ENCODE peak calls at places on chromosome 22, in nine cellular contexts. One of them, this sample, is unnamed.

GRCh38 chr22:19085233-19086043 is 36.8 kb downstream of the DGCR2 start:
- DNase-seq in transverse colon: no peak
- DNase-seq in psoas muscle: no peak
- DNase-seq in Peyer's patch: peak
- DNase-seq in lung: no peak
- DNase-seq in pancreas: no peak
- DNase-seq in neural progenitor cell: no peak
- DNase-seq in adrenal gland: no peak
- DNase-seq in heart right ventricle: no peak
- DNase-seq in this sample: no peak

GRCh38 chr22:22133910-22134309 is 110.7 kb upstream of the VPREB1 start:
- DNase-seq in Peyer's patch: no peak
- DNase-seq in neural progenitor cell: no peak
- DNase-seq in psoas muscle: no peak
- DNase-seq in pancreas: no peak
- DNase-seq in lung: no peak
- DNase-seq in heart right ventricle: no peak
- DNase-seq in adrenal gland: no peak
- DNase-seq in transverse colon: no peak
- DNase-seq in this sample: no peak

GRCh38 chr22:49626361-49627216 is 201.1 kb downstream of the BRD1 start:
- DNase-seq in lung: no peak
- DNase-seq in neural progenitor cell: no peak
- DNase-seq in pancreas: peak
- DNase-seq in heart right ventricle: no peak
- DNase-seq in psoas muscle: no peak
- DNase-seq in transverse colon: no peak
- DNase-seq in adrenal gland: no peak
- DNase-seq in Peyer's patch: no peak
- DNase-seq in this sample: no peak

GRCh38 chr22:32668254-32669094 is 133.0 kb upstream of the TIMP3 start:
- DNase-seq in adrenal gland: no peak
- DNase-seq in pancreas: no peak
- DNase-seq in Peyer's patch: no peak
- DNase-seq in heart right ventricle: no peak
- DNase-seq in lung: no peak
- DNase-seq in transverse colon: no peak
- DNase-seq in psoas muscle: no peak
- DNase-seq in neural progenitor cell: no peak
- DNase-seq in this sample: no peak

GRCh38 chr22:27919943-27920755 is 1.1 kb upstream of the PITPNB start:
- DNase-seq in heart right ventricle: peak
- DNase-seq in Peyer's patch: no peak
- DNase-seq in transverse colon: no peak
- DNase-seq in adrenal gland: peak
- DNase-seq in neural progenitor cell: peak
- DNase-seq in lung: no peak
- DNase-seq in pancreas: no peak
- DNase-seq in psoas muscle: peak
- DNase-seq in this sample: peak

GRCh38 chr22:26708256-26709009 is 51.0 kb downstream of the MIAT start:
- DNase-seq in heart right ventricle: no peak
- DNase-seq in Peyer's patch: no peak
- DNase-seq in psoas muscle: no peak
- DNase-seq in lung: no peak
- DNase-seq in pancreas: no peak
- DNase-seq in neural progenitor cell: no peak
- DNase-seq in adrenal gland: no peak
- DNase-seq in transverse colon: no peak
- DNase-seq in this sample: no peak

GRCh38 chr22:27962268-27963191 is 43.5 kb upstream of the PITPNB start:
- DNase-seq in psoas muscle: peak
- DNase-seq in neural progenitor cell: peak
- DNase-seq in lung: no peak
- DNase-seq in transverse colon: no peak
- DNase-seq in heart right ventricle: no peak
- DNase-seq in Peyer's patch: no peak
- DNase-seq in pancreas: no peak
- DNase-seq in adrenal gland: no peak
- DNase-seq in this sample: no peak

GRCh38 chr22:45329536-45329936 is 19.8 kb downstream of the FAM118A start:
- DNase-seq in neural progenitor cell: no peak
- DNase-seq in psoas muscle: peak
- DNase-seq in pancreas: no peak
- DNase-seq in lung: no peak
- DNase-seq in Peyer's patch: no peak
- DNase-seq in transverse colon: no peak
- DNase-seq in adrenal gland: no peak
- DNase-seq in heart right ventricle: peak
- DNase-seq in this sample: no peak

GRCh38 chr22:50189184-50189848 is 3.6 kb downstream of the TRABD start:
- DNase-seq in lung: no peak
- DNase-seq in psoas muscle: peak
- DNase-seq in neural progenitor cell: no peak
- DNase-seq in adrenal gland: peak
- DNase-seq in heart right ventricle: no peak
- DNase-seq in Peyer's patch: peak
- DNase-seq in transverse colon: peak
- DNase-seq in pancreas: peak
- DNase-seq in this sample: no peak

GRCh38 chr22:28180804-28181203 is 261.7 kb upstream of the PITPNB start:
- DNase-seq in pancreas: no peak
- DNase-seq in heart right ventricle: no peak
- DNase-seq in psoas muscle: no peak
- DNase-seq in adrenal gland: no peak
- DNase-seq in Peyer's patch: no peak
- DNase-seq in neural progenitor cell: no peak
- DNase-seq in transverse colon: no peak
- DNase-seq in lung: no peak
- DNase-seq in this sample: no peak

GRCh38 chr22:50699001-50699753 is 26.6 kb downstream of the SHANK3 start:
- DNase-seq in lung: no peak
- DNase-seq in pancreas: no peak
- DNase-seq in adrenal gland: peak
- DNase-seq in neural progenitor cell: no peak
- DNase-seq in psoas muscle: no peak
- DNase-seq in transverse colon: no peak
- DNase-seq in Peyer's patch: no peak
- DNase-seq in heart right ventricle: no peak
- DNase-seq in this sample: no peak

GRCh38 chr22:32206774-32207758 is 2.2 kb upstream of the RFPL2 start:
- DNase-seq in lung: no peak
- DNase-seq in Peyer's patch: no peak
- DNase-seq in psoas muscle: no peak
- DNase-seq in adrenal gland: no peak
- DNase-seq in transverse colon: peak
- DNase-seq in heart right ventricle: no peak
- DNase-seq in neural progenitor cell: peak
- DNase-seq in pancreas: peak
- DNase-seq in this sample: no peak

GRCh38 chr22:48332438-48333322 is 1495.0 kb downstream of the BRD1 start:
- DNase-seq in transverse colon: peak
- DNase-seq in heart right ventricle: no peak
- DNase-seq in Peyer's patch: no peak
- DNase-seq in adrenal gland: no peak
- DNase-seq in neural progenitor cell: no peak
- DNase-seq in psoas muscle: no peak
- DNase-seq in lung: no peak
- DNase-seq in pancreas: no peak
- DNase-seq in this sample: no peak

GRCh38 chr22:35399678-35400334 is at the start of gene MCM5:
- DNase-seq in pancreas: peak
- DNase-seq in psoas muscle: peak
- DNase-seq in transverse colon: peak
- DNase-seq in neural progenitor cell: peak
- DNase-seq in adrenal gland: peak
- DNase-seq in Peyer's patch: peak
- DNase-seq in heart right ventricle: peak
- DNase-seq in lung: peak
- DNase-seq in this sample: peak

GRCh38 chr22:35398574-35398973 is 1.4 kb upstream of the MCM5 start:
- DNase-seq in adrenal gland: no peak
- DNase-seq in neural progenitor cell: no peak
- DNase-seq in lung: no peak
- DNase-seq in Peyer's patch: no peak
- DNase-seq in psoas muscle: no peak
- DNase-seq in heart right ventricle: no peak
- DNase-seq in transverse colon: no peak
- DNase-seq in pancreas: no peak
- DNase-seq in this sample: no peak

GRCh38 chr22:35399114-35399677 is 744 bp upstream of the MCM5 start:
- DNase-seq in lung: no peak
- DNase-seq in heart right ventricle: no peak
- DNase-seq in psoas muscle: no peak
- DNase-seq in adrenal gland: no peak
- DNase-seq in neural progenitor cell: no peak
- DNase-seq in pancreas: no peak
- DNase-seq in transverse colon: no peak
- DNase-seq in Peyer's patch: no peak
- DNase-seq in this sample: no peak

GRCh38 chr22:35394810-35395563 is 5.0 kb upstream of the MCM5 start:
- DNase-seq in lung: no peak
- DNase-seq in Peyer's patch: no peak
- DNase-seq in heart right ventricle: no peak
- DNase-seq in psoas muscle: no peak
- DNase-seq in adrenal gland: no peak
- DNase-seq in neural progenitor cell: no peak
- DNase-seq in pancreas: no peak
- DNase-seq in transverse colon: no peak
- DNase-seq in this sample: no peak

GRCh38 chr22:35397095-35397904 is 2.6 kb upstream of the MCM5 start:
- DNase-seq in transverse colon: no peak
- DNase-seq in pancreas: no peak
- DNase-seq in heart right ventricle: no peak
- DNase-seq in adrenal gland: no peak
- DNase-seq in psoas muscle: no peak
- DNase-seq in Peyer's patch: no peak
- DNase-seq in lung: no peak
- DNase-seq in neural progenitor cell: no peak
- DNase-seq in this sample: no peak
- H3K27ac ChIP-seq in transverse colon: peak
- H3K27ac ChIP-seq in pancreas: peak
- H3K27ac ChIP-seq in heart right ventricle: no peak
- H3K27ac ChIP-seq in adrenal gland: no peak
- H3K27ac ChIP-seq in psoas muscle: no peak
- H3K27ac ChIP-seq in Peyer's patch: peak
- H3K27ac ChIP-seq in lung: no peak
- H3K27ac ChIP-seq in neural progenitor cell: no peak
- H3K27ac ChIP-seq in this sample: peak

DNA sequence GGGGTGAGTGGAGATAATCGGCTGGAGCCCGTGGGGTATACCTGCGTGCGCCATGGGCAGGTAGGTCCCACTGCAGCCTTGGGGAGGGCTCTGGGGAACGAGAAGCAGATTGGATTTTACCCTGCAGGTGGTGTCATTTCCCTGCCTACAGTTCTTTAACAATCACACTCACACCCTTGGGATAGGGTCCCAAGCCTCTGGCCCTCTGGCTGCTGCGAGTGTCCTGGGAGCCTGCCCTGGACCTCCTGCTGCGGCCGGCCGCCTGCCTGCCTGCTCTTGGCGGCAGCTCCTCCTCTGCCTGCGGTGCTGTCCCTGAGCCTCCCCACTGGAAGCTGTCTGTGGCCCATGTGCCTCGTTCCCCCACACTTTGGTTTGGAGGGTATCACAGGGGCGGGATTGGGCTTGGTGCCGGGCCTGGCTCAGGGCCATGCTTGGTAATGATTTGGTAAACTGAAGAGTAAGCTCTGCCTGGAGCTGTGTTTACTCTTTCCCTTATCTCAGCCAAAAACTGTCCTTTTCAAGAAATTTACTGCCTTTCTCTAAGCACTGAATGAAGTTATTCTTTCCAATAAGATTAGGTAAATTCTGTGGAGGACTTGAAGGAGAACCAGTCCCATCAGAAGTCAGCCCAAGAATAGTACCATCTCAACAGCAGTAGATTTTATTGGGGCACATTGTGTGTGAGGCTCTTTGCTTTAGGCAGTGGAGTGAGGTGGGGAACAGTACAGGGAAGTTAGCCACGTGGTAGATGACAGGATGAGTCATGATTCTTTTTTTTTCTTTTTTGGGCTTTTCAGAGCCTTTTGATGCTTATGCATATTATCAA is 53.7 kb downstream of the TBC1D22A start:
- DNase-seq in Peyer's patch: no peak
- DNase-seq in adrenal gland: peak
- DNase-seq in heart right ventricle: no peak
- DNase-seq in psoas muscle: no peak
- DNase-seq in lung: no peak
- DNase-seq in neural progenitor cell: no peak
- DNase-seq in transverse colon: no peak
- DNase-seq in pancreas: no peak
- DNase-seq in this sample: peak
- TF ChIP-seq CTCF in Peyer's patch: no peak
- TF ChIP-seq CTCF in adrenal gland: no peak
- TF ChIP-seq CTCF in heart right ventricle: no peak
- TF ChIP-seq CTCF in psoas muscle: no peak
- TF ChIP-seq CTCF in lung: no peak
- TF ChIP-seq CTCF in neural progenitor cell: no peak
- TF ChIP-seq CTCF in transverse colon: no peak
- TF ChIP-seq CTCF in pancreas: no peak
- TF ChIP-seq CTCF in this sample: no peak

DNA sequence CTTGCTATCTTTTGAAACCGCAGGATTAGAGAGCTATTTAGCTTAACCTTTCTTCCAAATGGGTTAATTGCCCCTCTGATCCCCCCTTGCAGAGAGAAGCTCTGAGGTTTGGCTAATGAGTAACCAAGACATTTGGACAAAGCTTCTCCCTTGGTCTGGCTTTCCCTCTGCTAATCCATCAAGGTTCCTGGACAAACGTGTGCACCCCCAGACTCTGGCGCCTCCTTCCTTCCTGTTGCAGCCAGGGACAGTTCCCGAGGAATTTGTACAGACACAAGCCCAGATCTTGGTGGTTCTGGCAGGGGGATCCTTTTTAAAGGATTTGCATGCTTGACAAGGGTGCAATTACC is 1.6 kb downstream of the KIAA1671 start:
- DNase-seq in lung: no peak
- DNase-seq in psoas muscle: no peak
- DNase-seq in heart right ventricle: no peak
- DNase-seq in neural progenitor cell: peak
- DNase-seq in Peyer's patch: no peak
- DNase-seq in adrenal gland: no peak
- DNase-seq in pancreas: no peak
- DNase-seq in transverse colon: no peak
- DNase-seq in this sample: no peak
- H3K4me3 ChIP-seq in lung: no peak
- H3K4me3 ChIP-seq in psoas muscle: peak
- H3K4me3 ChIP-seq in heart right ventricle: peak
- H3K4me3 ChIP-seq in neural progenitor cell: peak
- H3K4me3 ChIP-seq in Peyer's patch: no peak
- H3K4me3 ChIP-seq in adrenal gland: peak
- H3K4me3 ChIP-seq in pancreas: no peak
- H3K4me3 ChIP-seq in transverse colon: peak
- H3K4me3 ChIP-seq in this sample: peak

DNA sequence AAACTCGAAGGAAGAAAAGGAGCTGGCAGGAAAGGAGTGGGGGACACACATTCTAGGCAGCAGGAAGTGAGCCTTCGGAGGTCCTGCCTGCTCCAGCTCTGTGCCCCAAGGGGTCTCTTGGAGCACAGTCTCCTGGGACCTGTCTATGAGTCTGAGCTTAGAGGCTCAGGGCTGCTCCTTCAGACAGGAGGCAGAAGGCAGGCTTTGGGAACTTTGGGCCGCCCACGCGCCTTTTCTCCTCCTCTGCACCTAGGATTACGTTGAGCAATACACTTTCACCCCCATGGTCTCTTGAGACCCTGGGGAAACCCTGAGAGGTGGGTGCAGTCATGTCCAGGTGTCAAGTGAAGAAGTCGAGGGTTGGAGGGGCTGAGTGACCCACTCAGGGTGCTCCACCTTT is 965 bp downstream of the TCN2 start:
- DNase-seq in heart right ventricle: no peak
- DNase-seq in adrenal gland: no peak
- DNase-seq in psoas muscle: no peak
- DNase-seq in transverse colon: no peak
- DNase-seq in lung: no peak
- DNase-seq in Peyer's patch: no peak
- DNase-seq in neural progenitor cell: no peak
- DNase-seq in pancreas: no peak
- DNase-seq in this sample: no peak
- H3K27ac ChIP-seq in heart right ventricle: peak
- H3K27ac ChIP-seq in adrenal gland: no peak
- H3K27ac ChIP-seq in psoas muscle: no peak
- H3K27ac ChIP-seq in transverse colon: peak
- H3K27ac ChIP-seq in lung: no peak
- H3K27ac ChIP-seq in Peyer's patch: peak
- H3K27ac ChIP-seq in neural progenitor cell: no peak
- H3K27ac ChIP-seq in pancreas: no peak
- H3K27ac ChIP-seq in this sample: peak